ENCODE peak calls at places on chromosomes 13 and 19, in eight cellular contexts. Z is IMR-90, D is GM12878, U is dorsolateral prefrontal cortex, Y is WTC11, L is PC-3, A is heart right ventricle, O is B cell. I is an unnamed sample.

GRCh38 chr13:79491715-79492114 is 10.8 kb downstream of the NDFIP2 start:
- DNase-seq in Z (peak), D (no peak), U (no peak), Y (no peak), L (peak), A (no peak), O (no peak), I (no peak)

GRCh38 chr13:105377452-105377851 is 1158.0 kb downstream of the EFNB2 start:
- DNase-seq in Z (no peak), D (no peak), U (no peak), Y (no peak), L (no peak), A (no peak), O (no peak), I (no peak)

GRCh38 chr13:24134772-24135171 is 25.7 kb upstream of the SPATA13 start:
- DNase-seq in Z (no peak), D (no peak), U (no peak), Y (no peak), L (no peak), A (no peak), O (no peak), I (no peak)

GRCh38 chr13:113532156-113532806 is 41.8 kb upstream of the DCUN1D2 start:
- DNase-seq in Z (peak), D (no peak), U (peak), Y (peak), L (no peak), A (no peak), O (no peak), I (no peak)

GRCh38 chr19:35712910-35713845 is 4.6 kb upstream of the KMT2B start:
- DNase-seq in Z (no peak), D (peak), U (no peak), Y (peak), L (no peak), A (no peak), O (peak), I (no peak)

GRCh38 chr13:112887557-112887991 is 81.4 kb upstream of the MCF2L start:
- DNase-seq in Z (no peak), D (no peak), U (no peak), Y (no peak), L (no peak), A (no peak), O (no peak), I (no peak)

GRCh38 chr13:91133941-91134772 is 213.3 kb upstream of the MIR17HG start:
- DNase-seq in Z (peak), D (no peak), U (peak), Y (peak), L (peak), A (peak), O (peak), I (peak)

GRCh38 chr19:46217476-46217875 is 12.1 kb upstream of the IGFL1 start:
- DNase-seq in Z (no peak), D (no peak), U (no peak), Y (no peak), L (no peak), A (no peak), O (no peak), I (no peak)

GRCh38 chr19:32865326-32865725 is 4.2 kb downstream of the SLC7A9 start:
- DNase-seq in Z (no peak), D (no peak), U (no peak), Y (no peak), L (no peak), A (no peak), O (no peak), I (no peak)

GRCh38 chr19:14139944-14140343 is 3.6 kb upstream of the ASF1B start:
- DNase-seq in Z (no peak), D (no peak), U (no peak), Y (no peak), L (no peak), A (no peak), O (no peak), I (peak)

GRCh38 chr13:114315074-114315785 is 927 bp downstream of the CHAMP1 start:
- DNase-seq in Z (no peak), D (no peak), U (no peak), Y (no peak), L (no peak), A (no peak), O (peak), I (no peak)

GRCh38 chr19:34996978-34997640 is 3.0 kb upstream of the GRAMD1A start:
- DNase-seq in Z (no peak), D (no peak), U (no peak), Y (no peak), L (no peak), A (no peak), O (no peak), I (no peak)

GRCh38 chr19:41353466-41354342 is at the start of gene TGFB1:
- DNase-seq in Z (peak), D (peak), U (peak), Y (peak), L (peak), A (peak), O (peak), I (peak)

GRCh38 chr13:98910501-98910951 is 67.3 kb downstream of the DOCK9 start:
- DNase-seq in Z (peak), D (no peak), U (no peak), Y (no peak), L (peak), A (peak), O (no peak), I (no peak)

GRCh38 chr19:16628984-16629691 is 1.1 kb upstream of the MED26 start:
- DNase-seq in Z (peak), D (peak), U (no peak), Y (no peak), L (no peak), A (peak), O (no peak), I (no peak)

GRCh38 chr13:23323946-23324709 is 109.4 kb downstream of the SACS start:
- DNase-seq in Z (peak), D (no peak), U (peak), Y (no peak), L (peak), A (no peak), O (no peak), I (no peak)

GRCh38 chr19:33734913-33735312 is 61.8 kb upstream of the KCTD15 start:
- DNase-seq in Z (no peak), D (no peak), U (peak), Y (no peak), L (no peak), A (peak), O (no peak), I (no peak)

GRCh38 chr13:71320452-71320851 is 546.6 kb downstream of the DACH1 start:
- DNase-seq in Z (peak), D (no peak), U (no peak), Y (peak), L (peak), A (no peak), O (no peak), I (no peak)

GRCh38 chr19:7965921-7966665 is 22.6 kb upstream of the TIMM44 start:
- DNase-seq in Z (no peak), D (no peak), U (no peak), Y (no peak), L (no peak), A (no peak), O (no peak), I (no peak)

GRCh38 chr13:26555413-26555812 is 2.1 kb upstream of the WASF3 start:
- DNase-seq in Z (no peak), D (no peak), U (no peak), Y (no peak), L (no peak), A (no peak), O (no peak), I (no peak)

GRCh38 chr19:47284324-47284899 is 9.7 kb downstream of the INAFM1 start:
- DNase-seq in Z (peak), D (no peak), U (no peak), Y (no peak), L (peak), A (peak), O (peak), I (peak)

GRCh38 chr19:54247106-54247930 is 4.7 kb upstream of the LILRA6 start:
- DNase-seq in Z (no peak), D (no peak), U (no peak), Y (no peak), L (no peak), A (no peak), O (no peak), I (no peak)

GRCh38 chr19:16584825-16585801 is 12.9 kb upstream of the SLC35E1 start:
- DNase-seq in Z (no peak), D (no peak), U (no peak), Y (no peak), L (no peak), A (no peak), O (no peak), I (no peak)

GRCh38 chr19:39409886-39410619 is 2.4 kb upstream of the PLEKHG2 start:
- DNase-seq in Z (no peak), D (no peak), U (no peak), Y (peak), L (no peak), A (peak), O (peak), I (no peak)

GRCh38 chr19:47658431-47659383 is 49.8 kb downstream of the BICRA start:
- DNase-seq in Z (no peak), D (no peak), U (no peak), Y (no peak), L (no peak), A (no peak), O (no peak), I (no peak)

GRCh38 chr13:109371066-109371465 is 415.3 kb downstream of the IRS2 start:
- DNase-seq in Z (no peak), D (no peak), U (no peak), Y (no peak), L (no peak), A (no peak), O (no peak), I (no peak)

GRCh38 chr13:21567714-21568113 is 36.3 kb downstream of the MICU2 start:
- DNase-seq in Z (peak), D (no peak), U (no peak), Y (no peak), L (no peak), A (no peak), O (no peak), I (no peak)

GRCh38 chr19:18915639-18916038 is 3.5 kb downstream of the COPE start:
- DNase-seq in Z (peak), D (no peak), U (peak), Y (peak), L (peak), A (no peak), O (no peak), I (peak)

GRCh38 chr19:18771328-18772242 is 19.5 kb downstream of the COMP start:
- DNase-seq in Z (no peak), D (no peak), U (no peak), Y (peak), L (peak), A (no peak), O (no peak), I (no peak)

GRCh38 chr13:113666324-113666660 is 727 bp upstream of the GRK1 start:
- DNase-seq in Z (no peak), D (no peak), U (no peak), Y (no peak), L (no peak), A (no peak), O (no peak), I (no peak)

GRCh38 chr13:113192902-113193301 is 15.6 kb downstream of the PCID2 start:
- DNase-seq in Z (peak), D (no peak), U (no peak), Y (no peak), L (peak), A (no peak), O (no peak), I (no peak)

GRCh38 chr19:44777715-44778347 is at the start of gene CBLC:
- DNase-seq in Z (no peak), D (no peak), U (no peak), Y (peak), L (peak), A (no peak), O (no peak), I (no peak)

GRCh38 chr13:84137292-84137691 is 255.0 kb upstream of the SLITRK1 start:
- DNase-seq in Z (no peak), D (peak), U (no peak), Y (no peak), L (no peak), A (no peak), O (no peak), I (no peak)

GRCh38 chr13:68369739-68370138 is 1139.6 kb upstream of the PCDH9 start:
- DNase-seq in Z (no peak), D (no peak), U (no peak), Y (no peak), L (peak), A (no peak), O (no peak), I (no peak)

GRCh38 chr19:13127051-13127450 is 9.0 kb downstream of the NACC1 start:
- DNase-seq in Z (peak), D (no peak), U (no peak), Y (no peak), L (no peak), A (no peak), O (no peak), I (no peak)

GRCh38 chr13:30569901-30570576 is 47.7 kb upstream of the USPL1 start:
- DNase-seq in Z (peak), D (no peak), U (no peak), Y (no peak), L (peak), A (peak), O (no peak), I (no peak)

GRCh38 chr13:30567072-30567471 is 50.6 kb upstream of the USPL1 start:
- DNase-seq in Z (no peak), D (no peak), U (no peak), Y (no peak), L (no peak), A (no peak), O (no peak), I (no peak)

GRCh38 chr13:30576528-30576927 is 41.2 kb upstream of the USPL1 start:
- DNase-seq in Z (peak), D (no peak), U (no peak), Y (no peak), L (peak), A (peak), O (no peak), I (no peak)

GRCh38 chr13:30577381-30577780 is 40.3 kb upstream of the USPL1 start:
- DNase-seq in Z (peak), D (peak), U (no peak), Y (no peak), L (peak), A (no peak), O (no peak), I (no peak)

GRCh38 chr13:30572859-30573275 is 44.9 kb upstream of the USPL1 start:
- DNase-seq in Z (peak), D (peak), U (no peak), Y (no peak), L (peak), A (peak), O (no peak), I (no peak)
- TF ChIP-seq CTCF in Z (peak), D (peak), U (peak), Y (no peak), L (peak), A (peak), O (peak), I (no peak)

DNA sequence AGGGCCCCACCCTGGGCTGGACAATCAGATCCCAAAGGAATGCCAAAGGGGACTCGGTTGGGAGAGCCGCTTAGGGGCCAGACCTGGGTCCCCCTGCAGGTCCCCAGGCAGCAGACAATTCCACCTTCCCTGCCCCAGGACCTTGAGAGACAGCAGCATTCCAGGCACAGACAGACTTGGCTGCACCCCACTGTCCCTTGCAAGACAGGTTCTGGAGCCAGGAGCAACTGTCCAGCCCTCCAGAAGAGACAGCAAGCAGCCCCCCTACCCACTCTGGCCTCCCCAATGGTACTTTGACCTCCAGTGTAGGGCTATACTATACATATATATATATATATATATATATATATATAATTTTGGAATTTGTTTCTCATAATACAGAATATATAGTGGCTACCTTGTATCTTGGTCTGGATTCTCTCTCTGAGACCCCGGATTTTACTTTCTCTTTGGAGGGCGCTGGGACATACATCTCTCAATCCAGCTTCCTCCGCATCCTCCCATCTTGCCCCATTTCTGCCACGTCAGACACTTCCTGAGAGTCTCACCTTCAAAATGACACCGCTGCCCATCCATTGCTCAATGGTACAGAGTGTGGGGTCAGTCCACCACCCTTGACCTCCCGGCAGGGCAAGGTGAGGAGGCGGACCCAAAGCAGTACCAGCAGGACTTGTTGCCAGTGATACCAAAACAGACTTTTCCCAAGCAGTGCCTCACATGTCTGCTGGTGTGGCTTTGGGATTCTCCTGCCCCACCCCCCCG is 12.7 kb downstream of the SMIM24 start:
- DNase-seq in Z (no peak), D (no peak), U (no peak), Y (no peak), L (no peak), A (no peak), O (no peak), I (no peak)
- TF ChIP-seq CTCF in Z (no peak), D (no peak), U (no peak), Y (no peak), L (no peak), A (no peak), O (no peak), I (no peak)

GRCh38 chr19:52464798-52465470 is 11.6 kb downstream of the ZNF578 start:
- DNase-seq in Z (no peak), D (no peak), U (no peak), Y (peak), L (no peak), A (no peak), O (no peak), I (peak)
- TF ChIP-seq CTCF in Z (no peak), D (no peak), U (no peak), Y (peak), L (peak), A (no peak), O (no peak), I (peak)

GRCh38 chr13:81957121-81957520 is 1616.2 kb upstream of the SPRY2 start:
- DNase-seq in Z (no peak), D (no peak), U (no peak), Y (peak), L (no peak), A (no peak), O (no peak), I (no peak)
- TF ChIP-seq CTCF in Z (no peak), D (peak), U (no peak), Y (peak), L (peak), A (no peak), O (no peak), I (peak)

GRCh38 chr13:30409911-30410704 is 12.2 kb upstream of the UBE2L5 start:
- DNase-seq in Z (peak), D (no peak), U (no peak), Y (no peak), L (peak), A (peak), O (no peak), I (no peak)

GRCh38 chr13:30406779-30407416 is 15.4 kb upstream of the UBE2L5 start:
- DNase-seq in Z (no peak), D (no peak), U (no peak), Y (no peak), L (no peak), A (no peak), O (no peak), I (no peak)

GRCh38 chr13:30410705-30411125 is 11.6 kb upstream of the UBE2L5 start:
- DNase-seq in Z (peak), D (no peak), U (no peak), Y (no peak), L (no peak), A (no peak), O (no peak), I (no peak)

GRCh38 chr13:30412351-30412750 is 9.9 kb upstream of the UBE2L5 start:
- DNase-seq in Z (no peak), D (no peak), U (no peak), Y (no peak), L (no peak), A (no peak), O (no peak), I (no peak)

DNA sequence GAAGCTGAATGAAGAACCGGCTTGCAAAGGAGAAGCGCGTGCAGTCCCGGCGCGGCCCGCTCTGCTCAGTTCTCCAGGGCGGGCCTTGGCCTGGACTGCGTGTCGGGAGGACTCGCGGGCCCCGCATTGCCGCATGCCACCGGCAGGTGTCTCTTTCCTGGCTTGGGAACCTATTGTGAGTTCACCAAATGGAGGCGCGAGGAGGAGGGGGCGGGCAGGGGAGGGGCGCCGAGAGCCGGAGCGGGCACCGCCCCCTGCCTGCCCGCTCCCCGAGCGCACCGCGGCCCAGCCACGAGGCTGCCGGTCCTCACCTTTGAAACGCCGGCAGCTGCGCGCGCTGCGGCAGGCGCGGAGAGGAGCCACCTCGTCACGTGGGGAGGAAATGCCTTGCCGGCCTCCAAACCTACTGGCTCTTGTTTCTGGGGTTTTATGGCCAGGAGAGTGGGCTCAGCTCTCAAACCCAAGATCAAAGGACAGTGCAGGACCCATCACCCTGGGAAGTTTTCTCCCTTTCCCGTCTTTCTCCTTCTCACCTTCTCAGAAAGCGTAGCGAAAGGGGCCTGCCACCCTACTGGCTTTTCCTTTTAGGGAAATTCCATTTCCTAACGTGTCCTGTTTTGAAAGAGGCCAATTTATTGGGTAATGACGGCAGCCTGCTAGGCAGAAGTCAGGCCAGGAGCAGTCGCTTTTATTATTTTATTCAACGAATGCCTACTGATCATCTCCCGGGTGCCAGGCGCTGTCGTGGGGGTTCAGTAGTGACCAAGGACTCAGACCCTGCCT is 13.8 kb upstream of the UBE2L5 start:
- DNase-seq in Z (peak), D (no peak), U (peak), Y (peak), L (peak), A (peak), O (peak), I (peak)
- TF ChIP-seq CTCF in Z (peak), D (peak), U (peak), Y (peak), L (peak), A (peak), O (peak), I (peak)

DNA sequence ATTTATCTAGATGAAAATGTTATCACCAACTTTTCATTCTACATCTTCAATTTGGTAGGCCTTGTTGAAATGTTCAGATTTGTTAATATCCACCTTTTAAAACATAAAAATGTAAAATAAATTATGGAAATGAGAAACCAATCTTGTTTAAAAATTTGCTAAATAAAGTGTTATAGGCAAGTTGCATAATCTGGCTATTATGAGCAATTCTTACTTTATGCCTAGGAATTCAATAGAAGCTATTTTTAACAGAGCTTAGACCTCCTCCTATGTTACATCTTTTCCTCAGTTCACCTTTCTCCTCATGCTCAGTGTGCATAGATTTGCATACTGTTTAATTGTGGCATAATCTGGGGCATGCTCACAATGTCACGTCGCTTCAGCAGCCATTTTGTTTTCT is 87.9 kb upstream of the POSTN start:
- DNase-seq in Z (peak), D (no peak), U (no peak), Y (no peak), L (no peak), A (no peak), O (no peak), I (no peak)
- TF ChIP-seq CTCF in Z (no peak), D (no peak), U (no peak), Y (no peak), L (no peak), A (no peak), O (no peak), I (no peak)

GRCh38 chr13:25249001-25249543 is 38.2 kb downstream of the MTMR6 start:
- DNase-seq in Z (peak), D (peak), U (no peak), Y (peak), L (peak), A (no peak), O (no peak), I (no peak)
- TF ChIP-seq CTCF in Z (peak), D (peak), U (peak), Y (peak), L (peak), A (no peak), O (peak), I (peak)